ENCODE peak calls at places on chromosomes 5 and 9, in four cellular contexts. One of them, this sample, is unnamed.
A peak's percentile ranks its signal among the peaks of the same experiment; 100 is the strongest.

GRCh38 chr9:114905160-114905940 is 25.0 kb downstream of the TNFSF8 start:
- DNase-seq in BJ: no peak
- DNase-seq in cardiac fibroblast: no peak
- DNase-seq in suprapubic skin: no peak
- DNase-seq in this sample: no peak

GRCh38 chr5:170571331-170571731 is 67.5 kb downstream of the KCNIP1 start:
- DNase-seq in cardiac fibroblast: peak; percentile 3
- DNase-seq in suprapubic skin: no peak
- DNase-seq in BJ: no peak
- DNase-seq in this sample: peak; percentile 96

GRCh38 chr5:160419458-160420330 is 813 bp upstream of the SLU7 start:
- DNase-seq in BJ: no peak
- DNase-seq in suprapubic skin: no peak
- DNase-seq in cardiac fibroblast: no peak
- DNase-seq in this sample: no peak

GRCh38 chr5:93006915-93007314 is 574.1 kb downstream of the NR2F1-AS1 start:
- DNase-seq in BJ: no peak
- DNase-seq in cardiac fibroblast: no peak
- DNase-seq in suprapubic skin: no peak
- DNase-seq in this sample: no peak

GRCh38 chr9:110638381-110638954 is 30.1 kb upstream of the MUSK start:
- DNase-seq in BJ: no peak
- DNase-seq in cardiac fibroblast: peak; percentile 65
- DNase-seq in suprapubic skin: no peak
- DNase-seq in this sample: no peak

GRCh38 chr9:91761362-91761761 is 188.7 kb downstream of the ROR2 start:
- DNase-seq in BJ: no peak
- DNase-seq in cardiac fibroblast: no peak
- DNase-seq in suprapubic skin: no peak
- DNase-seq in this sample: no peak

GRCh38 chr9:123138156-123138555 is 104.7 kb downstream of the GPR21 start:
- DNase-seq in suprapubic skin: no peak
- DNase-seq in cardiac fibroblast: no peak
- DNase-seq in BJ: no peak
- DNase-seq in this sample: no peak

GRCh38 chr9:92807757-92808725 is 43.4 kb upstream of the BICD2 start:
- DNase-seq in suprapubic skin: no peak
- DNase-seq in cardiac fibroblast: no peak
- DNase-seq in BJ: no peak
- DNase-seq in this sample: no peak

GRCh38 chr5:33372721-33373120 is 68.0 kb upstream of the TARS1 start:
- DNase-seq in cardiac fibroblast: no peak
- DNase-seq in BJ: no peak
- DNase-seq in suprapubic skin: no peak
- DNase-seq in this sample: no peak

DNA sequence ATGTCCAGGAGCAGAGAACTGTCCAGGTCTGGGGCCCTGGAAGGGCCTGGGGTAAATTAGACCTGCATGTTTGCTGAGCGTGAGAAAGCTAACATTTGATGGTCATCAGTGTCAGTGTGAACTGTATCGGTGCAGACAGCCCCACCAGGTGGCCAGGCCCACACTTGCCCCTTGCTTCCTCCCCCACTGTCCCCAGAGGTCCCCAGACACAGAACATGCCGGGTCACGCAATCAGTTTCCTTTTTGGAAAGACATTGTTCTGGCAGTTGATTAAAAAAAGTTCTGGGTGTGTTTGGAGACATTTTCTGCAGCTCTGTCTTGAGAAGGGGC is 1.5 kb downstream of the NKD2 start:
- DNase-seq in suprapubic skin: no peak
- DNase-seq in cardiac fibroblast: no peak
- DNase-seq in BJ: no peak
- DNase-seq in this sample: no peak
- H3K4me3 ChIP-seq in suprapubic skin: no peak overlapping the region
- H3K4me3 ChIP-seq in cardiac fibroblast: no peak overlapping the region
- H3K4me3 ChIP-seq in BJ: no peak overlapping the region
- H3K4me3 ChIP-seq in this sample: no peak overlapping the region

GRCh38 chr9:77015291-77016048 is 4.0 kb upstream of the FOXB2 start:
- DNase-seq in BJ: no peak
- DNase-seq in cardiac fibroblast: no peak
- DNase-seq in suprapubic skin: no peak
- DNase-seq in this sample: no peak
- H3K4me3 ChIP-seq in BJ: no peak overlapping the region
- H3K4me3 ChIP-seq in cardiac fibroblast: no peak overlapping the region
- H3K4me3 ChIP-seq in suprapubic skin: no peak overlapping the region
- H3K4me3 ChIP-seq in this sample: no peak overlapping the region

GRCh38 chr5:42953061-42953460 is 87.1 kb downstream of the ANXA2R start:
- DNase-seq in suprapubic skin: no peak
- DNase-seq in BJ: no peak
- DNase-seq in cardiac fibroblast: peak; percentile 55
- DNase-seq in this sample: no peak

GRCh38 chr5:42951169-42951846 is 88.8 kb downstream of the ANXA2R start:
- DNase-seq in suprapubic skin: peak; percentile 80
- DNase-seq in BJ: no peak
- DNase-seq in cardiac fibroblast: peak; percentile 61
- DNase-seq in this sample: no peak

GRCh38 chr5:42952575-42952974 is 87.5 kb downstream of the ANXA2R start:
- DNase-seq in BJ: no peak
- DNase-seq in cardiac fibroblast: peak; percentile 21
- DNase-seq in suprapubic skin: no peak
- DNase-seq in this sample: no peak

GRCh38 chr5:42950466-42951168 is 89.5 kb downstream of the ANXA2R start:
- DNase-seq in BJ: peak; percentile 98
- DNase-seq in suprapubic skin: peak; percentile 89
- DNase-seq in cardiac fibroblast: peak; percentile 99
- DNase-seq in this sample: peak; percentile 98

DNA sequence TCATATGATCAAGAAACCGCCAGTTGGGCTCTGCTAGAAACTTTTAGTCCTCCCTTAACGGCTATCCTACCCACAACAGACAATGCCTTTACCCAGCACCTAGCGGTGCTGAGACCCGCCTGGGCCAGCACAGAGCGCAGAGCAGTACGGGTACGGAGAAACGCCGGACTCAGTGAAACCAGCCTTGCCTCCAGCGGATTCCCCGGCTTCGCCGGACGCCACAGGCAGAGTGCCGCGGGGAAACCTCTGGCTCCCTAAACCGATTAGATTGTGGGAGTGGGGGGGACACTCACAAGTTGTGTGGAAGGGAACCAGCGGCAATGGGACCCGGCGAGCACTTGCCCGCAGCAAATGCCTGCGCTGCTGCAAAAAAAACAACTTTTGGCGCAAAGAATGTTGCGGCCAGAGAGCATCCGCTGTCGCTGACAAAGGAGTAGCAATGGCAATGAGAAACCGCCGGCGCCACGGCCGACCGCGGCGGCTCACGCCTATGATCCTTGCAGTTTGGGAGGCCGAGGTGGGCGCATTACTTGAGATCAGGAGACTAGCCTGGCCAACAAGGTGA is 88.2 kb downstream of the ANXA2R start:
- DNase-seq in BJ: no peak
- DNase-seq in suprapubic skin: no peak
- DNase-seq in cardiac fibroblast: peak; percentile 55
- DNase-seq in this sample: no peak
- H3K4me3 ChIP-seq in BJ: peak overlapping the region; percentile 38
- H3K4me3 ChIP-seq in suprapubic skin: peak overlapping the region; percentile 65
- H3K4me3 ChIP-seq in cardiac fibroblast: peak overlapping the region; percentile 58
- H3K4me3 ChIP-seq in this sample: peak overlapping the region; percentile 56

DNA sequence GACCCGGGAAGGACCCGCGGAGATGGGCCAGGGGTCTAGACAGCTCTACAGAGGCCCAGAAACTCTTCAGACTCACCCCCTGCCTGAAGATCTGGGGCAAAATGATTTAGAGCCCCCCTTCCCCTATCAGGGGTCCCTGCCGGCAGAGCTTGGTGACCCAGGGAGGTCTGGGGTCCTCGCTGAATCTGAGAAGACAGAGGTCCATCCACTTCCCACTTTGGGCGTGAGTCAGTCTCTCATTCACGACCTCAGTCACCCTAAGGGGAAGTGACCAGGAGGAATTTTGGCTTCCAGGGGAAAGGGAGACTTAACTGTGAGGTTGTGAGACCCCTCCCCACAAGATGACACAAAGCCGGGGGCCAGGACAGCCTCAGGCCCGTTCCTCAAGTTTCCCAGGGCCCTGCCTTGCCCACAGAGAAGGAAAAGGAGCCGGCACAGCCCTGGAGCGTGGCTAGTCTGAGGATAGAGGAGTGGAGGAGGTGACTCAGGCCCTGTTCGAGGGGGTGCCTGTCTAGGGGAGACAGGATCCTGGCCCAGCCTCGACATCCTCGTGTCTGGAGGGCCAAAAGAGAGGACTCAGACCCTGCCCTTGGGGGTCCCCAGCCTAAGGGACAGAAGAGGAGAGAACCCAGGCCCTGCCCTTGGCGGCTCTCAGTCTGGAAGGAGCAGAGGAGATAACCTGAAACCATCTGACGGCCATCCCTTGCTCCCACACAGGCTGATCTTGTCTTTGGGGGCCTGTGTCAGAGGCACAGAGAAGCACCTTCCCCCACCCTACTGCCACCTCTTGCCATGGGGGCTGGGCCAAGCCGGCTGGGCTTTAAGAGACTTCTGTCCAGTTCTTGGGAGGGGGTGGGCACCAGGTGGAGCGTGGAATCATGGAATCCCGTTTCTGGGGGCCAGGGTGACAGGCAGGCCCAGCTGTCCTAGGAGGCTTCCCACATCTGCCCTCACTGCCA is 885 bp downstream of the PDLIM4 start:
- DNase-seq in suprapubic skin: peak; percentile 78
- DNase-seq in BJ: no peak
- DNase-seq in cardiac fibroblast: no peak
- DNase-seq in this sample: no peak
- H3K4me3 ChIP-seq in suprapubic skin: peak overlapping the region; percentile 60
- H3K4me3 ChIP-seq in BJ: peak overlapping the region; percentile 61
- H3K4me3 ChIP-seq in cardiac fibroblast: peak overlapping the region; percentile 78
- H3K4me3 ChIP-seq in this sample: peak overlapping the region; percentile 57

DNA sequence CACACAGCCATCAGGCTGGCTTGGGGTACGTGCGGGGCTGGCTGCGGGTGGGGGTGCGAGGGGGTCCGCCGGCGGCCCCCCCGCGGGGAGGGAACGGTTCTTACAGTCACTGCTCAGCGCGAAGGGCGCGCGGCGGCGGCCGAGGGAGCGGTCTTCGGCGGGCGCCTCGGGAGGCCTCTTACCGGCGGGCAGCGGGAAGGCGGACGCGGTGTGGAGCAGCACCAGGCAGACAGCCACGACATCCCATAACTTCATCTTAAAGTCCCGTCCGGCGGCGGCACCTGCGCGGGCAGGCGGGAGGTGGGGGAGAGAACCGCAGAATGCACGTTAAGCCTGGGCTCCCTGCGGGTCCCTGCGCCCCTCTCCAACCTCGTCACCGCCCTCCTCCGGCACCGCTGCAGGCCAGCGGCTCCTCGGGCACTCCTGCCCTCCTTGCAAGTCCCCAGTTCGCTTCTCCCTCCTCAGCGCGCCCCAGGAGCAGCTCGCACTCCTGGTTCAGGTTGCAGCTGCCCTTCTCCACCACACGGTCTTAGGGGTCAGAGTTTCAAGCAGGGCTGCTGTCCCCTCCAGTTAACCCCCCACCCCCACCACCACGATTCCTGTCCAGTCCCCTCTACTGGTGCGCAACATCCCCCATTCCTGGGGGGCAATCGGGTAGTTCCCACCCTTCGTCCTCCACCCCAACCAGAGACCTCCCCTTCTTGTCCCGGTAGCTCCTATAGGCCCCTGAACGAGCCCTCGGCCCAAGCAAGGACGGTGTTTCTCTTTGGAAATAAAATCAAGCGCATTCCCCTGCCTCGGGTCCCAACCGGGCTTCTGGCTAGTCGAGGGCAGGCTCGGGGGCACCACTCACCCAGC is 5.1 kb downstream of the GDNF start:
- DNase-seq in BJ: no peak
- DNase-seq in suprapubic skin: no peak
- DNase-seq in cardiac fibroblast: no peak
- DNase-seq in this sample: no peak
- H3K4me3 ChIP-seq in BJ: peak overlapping the region; percentile 11
- H3K4me3 ChIP-seq in suprapubic skin: no peak overlapping the region
- H3K4me3 ChIP-seq in cardiac fibroblast: peak overlapping the region; percentile 65
- H3K4me3 ChIP-seq in this sample: no peak overlapping the region

This sample was measured in epithelial cell of proximal tubule.